ENCODE peak calls at places on chromosomes 3 and 15, in eight cellular contexts. I, G, Z, O, W, M, V and F are unnamed samples.

GRCh38 chr3:127535901-127536817 is 54.4 kb downstream of the TPRA1 start:
- DNase-seq in M (no peak), I (no peak), V (no peak), Z (no peak), G (no peak), O (no peak), W (no peak), F (no peak)

GRCh38 chr15:92629276-92629974 is 26.1 kb downstream of the FAM174B start:
- DNase-seq in G (no peak), M (no peak), O (no peak), V (no peak), W (no peak), Z (no peak), I (no peak), F (no peak)

GRCh38 chr3:156637480-156638022 is 36.8 kb upstream of the TIPARP start:
- DNase-seq in W (no peak), V (no peak), I (no peak), O (no peak), M (no peak), Z (no peak), G (no peak), F (no peak)

GRCh38 chr3:131361464-131362421 is 19.8 kb upstream of the NUDT16 start:
- DNase-seq in Z (no peak), O (peak), V (peak), W (no peak), M (no peak), I (peak), G (peak), F (no peak)

GRCh38 chr3:18951333-18951732 is 197.0 kb upstream of the KCNH8 start:
- DNase-seq in Z (no peak), V (no peak), W (no peak), I (no peak), M (no peak), G (no peak), O (no peak), F (no peak)

GRCh38 chr3:79211588-79212359 is 556.0 kb downstream of the ROBO1 start:
- DNase-seq in G (no peak), O (no peak), Z (no peak), M (no peak), W (no peak), V (no peak), I (no peak), F (no peak)

GRCh38 chr15:36970522-36970921 is 129.8 kb downstream of the MEIS2 start:
- DNase-seq in O (no peak), Z (no peak), M (no peak), V (no peak), G (no peak), W (no peak), I (no peak), F (no peak)

GRCh38 chr3:13233487-13234154 is 160.4 kb upstream of the IQSEC1 start:
- DNase-seq in V (no peak), G (no peak), W (no peak), M (no peak), I (no peak), O (no peak), Z (no peak), F (no peak)

GRCh38 chr3:66395635-66396034 is 105.2 kb downstream of the LRIG1 start:
- DNase-seq in I (no peak), O (no peak), Z (no peak), G (no peak), W (no peak), V (peak), M (no peak), F (no peak)

GRCh38 chr15:43883571-43883970 is 56.8 kb downstream of the WDR76 start:
- DNase-seq in V (no peak), O (no peak), Z (no peak), G (no peak), I (no peak), M (no peak), W (no peak), F (no peak)

GRCh38 chr15:58546635-58547627 is 115.1 kb downstream of the LIPC start:
- DNase-seq in I (peak), O (peak), G (peak), M (peak), V (peak), Z (no peak), W (peak), F (no peak)

GRCh38 chr3:15989419-15989818 is 185.1 kb upstream of the GALNT15 start:
- DNase-seq in G (peak), Z (no peak), I (peak), M (no peak), W (no peak), O (no peak), V (no peak), F (no peak)

GRCh38 chr15:41018534-41018933 is 65.3 kb downstream of the CHAC1 start:
- DNase-seq in O (no peak), Z (no peak), G (no peak), V (no peak), W (no peak), I (peak), M (no peak), F (no peak)

GRCh38 chr3:122628567-122628966 is 51.1 kb downstream of the PARP15 start:
- DNase-seq in V (no peak), Z (no peak), O (no peak), W (no peak), M (peak), G (peak), I (peak), F (no peak)

GRCh38 chr3:128307029-128307633 is 153.8 kb downstream of the EEFSEC start:
- DNase-seq in O (no peak), Z (no peak), G (no peak), V (no peak), M (peak), W (no peak), I (no peak), F (no peak)

GRCh38 chr3:73839032-73839431 is 214.3 kb upstream of the PDZRN3 start:
- DNase-seq in M (no peak), I (no peak), V (no peak), G (no peak), O (no peak), W (no peak), Z (no peak), F (no peak)

GRCh38 chr15:32763295-32763694 is 45.5 kb downstream of the GREM1 start:
- DNase-seq in O (no peak), W (no peak), G (no peak), M (no peak), V (no peak), I (no peak), Z (no peak), F (no peak)

GRCh38 chr15:33808720-33809119 is 159.6 kb upstream of the CHRM5 start:
- DNase-seq in M (no peak), I (no peak), W (no peak), O (no peak), Z (no peak), V (no peak), G (no peak), F (no peak)

GRCh38 chr3:184169896-184170875 is 4.5 kb upstream of the AP2M1 start:
- DNase-seq in V (no peak), O (no peak), M (no peak), G (no peak), W (no peak), Z (no peak), I (no peak), F (no peak)

GRCh38 chr3:55036883-55037577 is 109.2 kb upstream of the LRTM1 start:
- DNase-seq in G (no peak), Z (no peak), W (no peak), V (no peak), O (no peak), I (no peak), M (no peak), F (no peak)

GRCh38 chr3:119831941-119832371 is 50.1 kb downstream of the NR1I2 start:
- DNase-seq in M (no peak), I (peak), G (peak), Z (no peak), V (no peak), W (no peak), O (peak), F (no peak)

GRCh38 chr15:43516801-43517353 is 531 bp upstream of the MAP1A start:
- DNase-seq in W (no peak), G (peak), V (no peak), O (no peak), M (no peak), I (peak), Z (no peak), F (no peak)

GRCh38 chr3:146160233-146160963 is 586 bp downstream of the PLOD2 start:
- DNase-seq in G (peak), O (peak), Z (peak), W (peak), M (peak), V (peak), I (peak), F (peak)

GRCh38 chr15:73334086-73334485 is 34.7 kb downstream of the HCN4 start:
- DNase-seq in V (no peak), I (no peak), G (no peak), Z (no peak), M (no peak), W (no peak), O (no peak), F (no peak)

GRCh38 chr3:8509961-8510360 is 8.3 kb downstream of the LMCD1 start:
- DNase-seq in M (peak), Z (no peak), W (no peak), O (peak), I (peak), V (peak), G (peak), F (no peak)

GRCh38 chr3:59320080-59320479 is 270.3 kb upstream of the CFAP20DC start:
- DNase-seq in V (no peak), W (no peak), I (no peak), G (no peak), Z (no peak), O (no peak), M (no peak), F (no peak)

GRCh38 chr3:4376499-4376898 is 73.3 kb downstream of the SETMAR start:
- DNase-seq in I (peak), V (no peak), W (no peak), Z (no peak), M (no peak), O (no peak), G (peak), F (no peak)

GRCh38 chr3:197606468-197606867 is 50.7 kb upstream of the BDH1 start:
- DNase-seq in I (no peak), G (no peak), V (no peak), M (no peak), Z (no peak), O (no peak), W (no peak), F (no peak)

GRCh38 chr3:107264888-107265287 is 112.4 kb upstream of the CCDC54 start:
- DNase-seq in G (peak), V (no peak), Z (no peak), M (no peak), W (no peak), I (peak), O (no peak), F (no peak)

GRCh38 chr3:115659861-115660260 is 36.6 kb downstream of the GAP43 start:
- DNase-seq in I (peak), O (no peak), W (no peak), V (no peak), M (no peak), Z (no peak), G (peak), F (no peak)

GRCh38 chr3:19474169-19474568 is 325.9 kb downstream of the KCNH8 start:
- DNase-seq in O (no peak), W (peak), Z (no peak), G (no peak), I (no peak), M (no peak), V (no peak), F (no peak)

GRCh38 chr3:196688349-196688748 is 23.7 kb downstream of the CEP19 start:
- DNase-seq in M (no peak), I (peak), V (no peak), Z (no peak), G (peak), O (no peak), W (no peak), F (peak)

GRCh38 chr3:44883999-44884431 is 9.6 kb downstream of the TGM4 start:
- DNase-seq in V (no peak), O (peak), Z (no peak), W (no peak), M (peak), I (peak), G (peak), F (peak)

GRCh38 chr15:67183443-67184169 is 70.9 kb downstream of the AAGAB start:
- DNase-seq in I (peak), V (peak), W (no peak), M (no peak), O (no peak), Z (no peak), G (peak), F (no peak)